ENCODE peak calls at places on chromosome 5, in four cellular contexts. F is cardiac fibroblast, G is dorsolateral prefrontal cortex, H is chondrocyte. D is an unnamed sample.

GRCh38 chr5:132251220-132251725 is 6.2 kb upstream of the PDLIM4 start:
- DNase-seq in H (no peak), F (no peak), G (peak), D (no peak)

GRCh38 chr5:61000887-61001286 is 55.9 kb downstream of the NDUFAF2 start:
- DNase-seq in F (no peak), H (no peak), G (no peak), D (no peak)

GRCh38 chr5:115776989-115777388 is 39.5 kb downstream of the CDO1 start:
- DNase-seq in F (no peak), G (no peak), H (no peak), D (no peak)

GRCh38 chr5:61620660-61621650 is 288.9 kb downstream of the ZSWIM6 start:
- DNase-seq in F (no peak), G (peak), H (no peak), D (no peak)

GRCh38 chr5:169177431-169177694 is 123.6 kb downstream of the SLIT3 start:
- DNase-seq in F (no peak), G (no peak), H (no peak), D (no peak)

GRCh38 chr5:13567819-13568218 is 376.7 kb downstream of the DNAH5 start:
- DNase-seq in F (no peak), H (no peak), G (no peak), D (no peak)

GRCh38 chr5:89449392-89450148 is 566.6 kb upstream of the MEF2C start:
- DNase-seq in H (no peak), F (no peak), G (no peak), D (no peak)

GRCh38 chr5:560792-561166 is 36.5 kb upstream of the SLC9A3 start:
- DNase-seq in H (no peak), F (no peak), G (no peak), D (no peak)

GRCh38 chr5:139422307-139422893 is 16.9 kb downstream of the DNAJC18 start:
- DNase-seq in H (no peak), F (peak), G (no peak), D (no peak)

GRCh38 chr5:111512406-111513174 is at the start of gene STARD4:
- DNase-seq in F (peak), H (peak), G (peak), D (peak)

GRCh38 chr5:140564196-140565023 is at the start of the genes APBB3 and SLC35A4:
- DNase-seq in G (peak), H (peak), F (peak), D (peak)

GRCh38 chr5:51187953-51188591 is 195.2 kb upstream of the ISL1 start:
- DNase-seq in F (no peak), G (no peak), H (no peak), D (no peak)

GRCh38 chr5:76475358-76475757 is 72.3 kb downstream of the IQGAP2 start:
- DNase-seq in G (no peak), F (no peak), H (no peak), D (no peak)

GRCh38 chr5:177455661-177456590 is 9.3 kb downstream of the PRR7 start:
- DNase-seq in F (peak), H (no peak), G (peak), D (peak)

GRCh38 chr5:19496056-19496455 is 491.9 kb downstream of the CDH18 start:
- DNase-seq in H (no peak), G (no peak), F (no peak), D (no peak)

GRCh38 chr5:131258733-131259132 is 5.1 kb upstream of the CDC42SE2 start:
- DNase-seq in G (no peak), H (no peak), F (no peak), D (no peak)

GRCh38 chr5:1884638-1885475 is 2.1 kb upstream of the IRX4 start:
- DNase-seq in G (no peak), H (peak), F (no peak), D (no peak)

GRCh38 chr5:141199359-141200235 is at the start of gene PCDHB11:
- DNase-seq in F (no peak), G (no peak), H (no peak), D (no peak)

GRCh38 chr5:179973391-179973790 is 65.7 kb upstream of the TBC1D9B start:
- DNase-seq in G (no peak), H (no peak), F (no peak), D (no peak)

GRCh38 chr5:179964015-179964414 is 56.3 kb upstream of the TBC1D9B start:
- DNase-seq in H (no peak), F (no peak), G (no peak), D (no peak)

GRCh38 chr5:179963375-179963774 is 55.7 kb upstream of the TBC1D9B start:
- DNase-seq in F (peak), G (no peak), H (no peak), D (no peak)

GRCh38 chr5:179969110-179969509 is 61.4 kb upstream of the TBC1D9B start:
- DNase-seq in F (no peak), H (no peak), G (no peak), D (no peak)

GRCh38 chr5:179967489-179967888 is 59.8 kb upstream of the TBC1D9B start:
- DNase-seq in F (no peak), H (no peak), G (no peak), D (no peak)
- TF ChIP-seq CTCF in F (no peak), H (no peak), G (no peak), D (no peak)

GRCh38 chr5:41524174-41524573 is 13.8 kb upstream of the PLCXD3 start:
- DNase-seq in F (no peak), H (no peak), G (no peak), D (no peak)

GRCh38 chr5:41522193-41522786 is 11.9 kb upstream of the PLCXD3 start:
- DNase-seq in H (no peak), G (no peak), F (no peak), D (no peak)

GRCh38 chr5:41517909-41518308 is 7.5 kb upstream of the PLCXD3 start:
- DNase-seq in H (no peak), G (no peak), F (peak), D (no peak)

DNA sequence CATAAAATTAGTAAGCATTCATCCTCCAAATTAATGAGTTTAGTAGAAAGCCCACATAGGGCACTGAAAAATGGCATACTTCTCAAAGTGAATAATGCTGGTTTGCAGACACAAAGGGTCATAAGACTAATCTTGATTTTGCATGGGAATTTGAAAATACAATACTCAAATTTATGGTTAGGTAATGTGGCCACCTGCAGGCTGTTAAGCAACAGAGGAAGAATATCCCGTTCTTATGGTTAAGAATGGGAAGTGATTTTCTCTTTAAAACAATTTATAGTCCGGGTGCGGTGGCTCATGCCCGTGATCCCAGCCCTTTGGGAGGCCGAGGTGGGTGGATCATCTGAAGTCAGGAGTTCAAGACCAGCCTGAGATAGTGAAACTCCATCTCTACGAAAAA is 9.4 kb upstream of the PLCXD3 start:
- DNase-seq in G (no peak), F (no peak), H (no peak), D (no peak)
- TF ChIP-seq CTCF in G (no peak), F (no peak), H (no peak), D (no peak)

GRCh38 chr5:106964102-106964501 is 706.6 kb downstream of the EFNA5 start:
- DNase-seq in H (no peak), F (peak), G (no peak), D (no peak)
- TF ChIP-seq CTCF in H (no peak), F (no peak), G (no peak), D (no peak)

GRCh38 chr5:82259172-82259800 is 18.9 kb downstream of the RPS23 start:
- DNase-seq in G (no peak), F (peak), H (no peak), D (no peak)
- TF ChIP-seq CTCF in G (peak), F (peak), H (peak), D (no peak)

GRCh38 chr5:58334035-58334434 is 125.9 kb downstream of the PLK2 start:
- DNase-seq in F (no peak), G (no peak), H (no peak), D (no peak)

GRCh38 chr5:58341485-58341884 is 118.4 kb downstream of the PLK2 start:
- DNase-seq in H (no peak), G (no peak), F (no peak), D (no peak)

GRCh38 chr5:58330781-58331180 is 129.1 kb downstream of the PLK2 start:
- DNase-seq in G (no peak), F (no peak), H (no peak), D (no peak)

GRCh38 chr5:58335518-58335917 is 124.4 kb downstream of the PLK2 start:
- DNase-seq in G (no peak), H (no peak), F (no peak), D (no peak)
- TF ChIP-seq CTCF in G (no peak), H (peak), F (peak), D (no peak)

DNA sequence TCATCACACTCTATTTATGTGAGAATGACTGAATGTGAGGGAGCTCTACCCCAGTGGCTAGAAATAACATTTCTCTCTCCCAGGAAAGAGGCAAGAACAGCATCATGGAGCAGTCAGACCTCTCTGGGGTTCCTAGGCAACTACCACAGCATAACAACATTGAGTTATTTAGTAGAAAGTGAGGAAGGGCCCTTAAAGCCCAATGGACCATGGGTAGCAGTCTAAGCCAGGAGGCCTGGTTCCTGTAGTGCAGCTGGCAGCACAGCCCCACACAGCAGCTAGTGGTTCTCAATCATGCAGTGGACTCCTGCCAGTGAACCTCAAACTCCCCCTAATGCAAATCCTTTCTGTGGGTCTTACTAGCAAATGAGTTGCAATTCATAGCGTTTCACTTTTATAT is 55.3 kb downstream of the SPEF2 start:
- DNase-seq in H (no peak), F (no peak), G (no peak), D (no peak)
- TF ChIP-seq CTCF in H (no peak), F (no peak), G (no peak), D (no peak)

GRCh38 chr5:129460951-129461815 is 1.1 kb downstream of the ADAMTS19 start:
- DNase-seq in F (peak), G (no peak), H (no peak), D (peak)
- TF ChIP-seq CTCF in F (peak), G (peak), H (peak), D (peak)

GRCh38 chr5:146947181-146947941 is 68.8 kb upstream of the PPP2R2B start:
- DNase-seq in G (no peak), H (no peak), F (peak), D (no peak)
- TF ChIP-seq CTCF in G (peak), H (peak), F (no peak), D (peak)